ENCODE peak calls at places on chromosomes 4 and X, in nine cellular contexts. One of them, this sample, is unnamed.

GRCh38 chr4:26297219-26297618 is 23.6 kb upstream of the RBPJ start:
- DNase-seq in IMR-90: no peak
- DNase-seq in lower lobe of right lung: no peak
- DNase-seq in BE2C: no peak
- DNase-seq in WERI-Rb-1: no peak
- DNase-seq in GM20000: no peak
- DNase-seq in choroid plexus epithelial cell: no peak
- DNase-seq in GM12878: no peak
- DNase-seq in GM13976: no peak
- DNase-seq in this sample: no peak

GRCh38 chr4:151548708-151549107 is 139.7 kb downstream of the FHIP1A start:
- DNase-seq in GM13976: no peak
- DNase-seq in GM12878: no peak
- DNase-seq in GM20000: no peak
- DNase-seq in lower lobe of right lung: no peak
- DNase-seq in WERI-Rb-1: no peak
- DNase-seq in choroid plexus epithelial cell: no peak
- DNase-seq in IMR-90: no peak
- DNase-seq in BE2C: no peak
- DNase-seq in this sample: no peak

GRCh38 chrX:69031971-69032391 is 133.3 kb downstream of the PJA1 start:
- DNase-seq in BE2C: no peak
- DNase-seq in GM13976: no peak
- DNase-seq in lower lobe of right lung: no peak
- DNase-seq in WERI-Rb-1: no peak
- DNase-seq in IMR-90: peak
- DNase-seq in GM20000: no peak
- DNase-seq in choroid plexus epithelial cell: no peak
- DNase-seq in GM12878: no peak
- DNase-seq in this sample: no peak

GRCh38 chrX:7996414-7996813 is 69.2 kb upstream of the PNPLA4 start:
- DNase-seq in GM20000: peak
- DNase-seq in WERI-Rb-1: peak
- DNase-seq in lower lobe of right lung: no peak
- DNase-seq in choroid plexus epithelial cell: peak
- DNase-seq in IMR-90: peak
- DNase-seq in BE2C: peak
- DNase-seq in GM12878: no peak
- DNase-seq in GM13976: peak
- DNase-seq in this sample: no peak

GRCh38 chr4:35608205-35608604 is 636.1 kb downstream of the ARAP2 start:
- DNase-seq in GM20000: no peak
- DNase-seq in GM13976: no peak
- DNase-seq in BE2C: no peak
- DNase-seq in lower lobe of right lung: no peak
- DNase-seq in WERI-Rb-1: no peak
- DNase-seq in choroid plexus epithelial cell: no peak
- DNase-seq in GM12878: no peak
- DNase-seq in IMR-90: no peak
- DNase-seq in this sample: no peak

GRCh38 chrX:38941675-38942074 is 140.4 kb downstream of the MID1IP1 start:
- DNase-seq in choroid plexus epithelial cell: no peak
- DNase-seq in WERI-Rb-1: no peak
- DNase-seq in BE2C: no peak
- DNase-seq in lower lobe of right lung: no peak
- DNase-seq in IMR-90: peak
- DNase-seq in GM20000: no peak
- DNase-seq in GM12878: no peak
- DNase-seq in GM13976: no peak
- DNase-seq in this sample: no peak

GRCh38 chrX:123169247-123169901 is 14.7 kb upstream of the GRIA3 start:
- DNase-seq in IMR-90: no peak
- DNase-seq in choroid plexus epithelial cell: no peak
- DNase-seq in GM20000: no peak
- DNase-seq in GM12878: no peak
- DNase-seq in GM13976: no peak
- DNase-seq in lower lobe of right lung: no peak
- DNase-seq in WERI-Rb-1: no peak
- DNase-seq in BE2C: no peak
- DNase-seq in this sample: no peak

GRCh38 chr4:159010563-159011260 is 92.2 kb upstream of the RAPGEF2 start:
- DNase-seq in choroid plexus epithelial cell: peak
- DNase-seq in GM13976: no peak
- DNase-seq in lower lobe of right lung: peak
- DNase-seq in BE2C: no peak
- DNase-seq in IMR-90: peak
- DNase-seq in GM12878: no peak
- DNase-seq in GM20000: no peak
- DNase-seq in WERI-Rb-1: no peak
- DNase-seq in this sample: no peak

GRCh38 chrX:28847423-28847822 is 260.2 kb downstream of the IL1RAPL1 start:
- DNase-seq in IMR-90: peak
- DNase-seq in GM20000: no peak
- DNase-seq in BE2C: no peak
- DNase-seq in GM12878: no peak
- DNase-seq in choroid plexus epithelial cell: peak
- DNase-seq in lower lobe of right lung: no peak
- DNase-seq in WERI-Rb-1: no peak
- DNase-seq in GM13976: no peak
- DNase-seq in this sample: no peak

GRCh38 chr4:78056265-78057129 is 626 bp upstream of the FRAS1 start:
- DNase-seq in WERI-Rb-1: peak
- DNase-seq in GM20000: peak
- DNase-seq in IMR-90: peak
- DNase-seq in GM12878: no peak
- DNase-seq in GM13976: peak
- DNase-seq in BE2C: peak
- DNase-seq in lower lobe of right lung: peak
- DNase-seq in choroid plexus epithelial cell: peak
- DNase-seq in this sample: no peak

GRCh38 chrX:6292599-6292998 is 63.9 kb upstream of the NLGN4X start:
- DNase-seq in GM12878: no peak
- DNase-seq in GM20000: no peak
- DNase-seq in WERI-Rb-1: no peak
- DNase-seq in IMR-90: no peak
- DNase-seq in choroid plexus epithelial cell: no peak
- DNase-seq in BE2C: no peak
- DNase-seq in lower lobe of right lung: no peak
- DNase-seq in GM13976: no peak
- DNase-seq in this sample: no peak

GRCh38 chrX:51148848-51149247 is 183.8 kb upstream of the NUDT10 start:
- DNase-seq in GM13976: no peak
- DNase-seq in WERI-Rb-1: no peak
- DNase-seq in GM12878: no peak
- DNase-seq in lower lobe of right lung: no peak
- DNase-seq in GM20000: no peak
- DNase-seq in choroid plexus epithelial cell: no peak
- DNase-seq in BE2C: no peak
- DNase-seq in IMR-90: no peak
- DNase-seq in this sample: no peak

GRCh38 chrX:40103565-40104323 is 6.0 kb upstream of the BCOR start:
- DNase-seq in BE2C: no peak
- DNase-seq in GM12878: no peak
- DNase-seq in choroid plexus epithelial cell: no peak
- DNase-seq in lower lobe of right lung: no peak
- DNase-seq in GM20000: no peak
- DNase-seq in WERI-Rb-1: peak
- DNase-seq in GM13976: no peak
- DNase-seq in IMR-90: no peak
- DNase-seq in this sample: no peak

GRCh38 chr4:3849140-3849539 is 83.0 kb downstream of the ADRA2C start:
- DNase-seq in WERI-Rb-1: no peak
- DNase-seq in GM20000: no peak
- DNase-seq in choroid plexus epithelial cell: no peak
- DNase-seq in BE2C: no peak
- DNase-seq in IMR-90: no peak
- DNase-seq in GM12878: no peak
- DNase-seq in lower lobe of right lung: no peak
- DNase-seq in GM13976: no peak
- DNase-seq in this sample: no peak

DNA sequence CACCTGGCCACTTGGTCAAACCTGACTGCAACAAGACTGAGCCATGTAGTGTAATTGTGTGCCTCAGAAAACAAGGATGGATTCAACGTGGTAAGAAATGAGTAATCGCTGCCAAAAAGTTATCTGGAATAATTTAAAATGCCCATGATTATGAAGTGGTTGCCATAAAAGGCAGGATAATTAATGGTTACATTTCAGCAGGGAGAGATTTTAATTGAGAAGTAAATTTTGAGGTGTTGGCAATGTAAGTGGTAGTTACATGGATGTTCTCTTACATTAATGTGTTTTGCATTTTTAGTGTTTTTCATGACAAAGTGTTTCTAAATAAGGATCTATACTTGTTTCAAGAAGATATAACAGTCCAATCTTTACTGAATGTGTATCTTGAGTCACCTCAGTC is 15.7 kb downstream of the HAUS3 start:
- DNase-seq in GM13976: no peak
- DNase-seq in GM12878: no peak
- DNase-seq in GM20000: no peak
- DNase-seq in BE2C: no peak
- DNase-seq in lower lobe of right lung: no peak
- DNase-seq in WERI-Rb-1: no peak
- DNase-seq in choroid plexus epithelial cell: no peak
- DNase-seq in IMR-90: no peak
- DNase-seq in this sample: no peak
- TF ChIP-seq CTCF in GM13976: no peak
- TF ChIP-seq CTCF in GM12878: no peak
- TF ChIP-seq CTCF in GM20000: no peak
- TF ChIP-seq CTCF in BE2C: no peak
- TF ChIP-seq CTCF in lower lobe of right lung: no peak
- TF ChIP-seq CTCF in WERI-Rb-1: no peak
- TF ChIP-seq CTCF in choroid plexus epithelial cell: no peak
- TF ChIP-seq CTCF in IMR-90: no peak
- TF ChIP-seq CTCF in this sample: no peak

DNA sequence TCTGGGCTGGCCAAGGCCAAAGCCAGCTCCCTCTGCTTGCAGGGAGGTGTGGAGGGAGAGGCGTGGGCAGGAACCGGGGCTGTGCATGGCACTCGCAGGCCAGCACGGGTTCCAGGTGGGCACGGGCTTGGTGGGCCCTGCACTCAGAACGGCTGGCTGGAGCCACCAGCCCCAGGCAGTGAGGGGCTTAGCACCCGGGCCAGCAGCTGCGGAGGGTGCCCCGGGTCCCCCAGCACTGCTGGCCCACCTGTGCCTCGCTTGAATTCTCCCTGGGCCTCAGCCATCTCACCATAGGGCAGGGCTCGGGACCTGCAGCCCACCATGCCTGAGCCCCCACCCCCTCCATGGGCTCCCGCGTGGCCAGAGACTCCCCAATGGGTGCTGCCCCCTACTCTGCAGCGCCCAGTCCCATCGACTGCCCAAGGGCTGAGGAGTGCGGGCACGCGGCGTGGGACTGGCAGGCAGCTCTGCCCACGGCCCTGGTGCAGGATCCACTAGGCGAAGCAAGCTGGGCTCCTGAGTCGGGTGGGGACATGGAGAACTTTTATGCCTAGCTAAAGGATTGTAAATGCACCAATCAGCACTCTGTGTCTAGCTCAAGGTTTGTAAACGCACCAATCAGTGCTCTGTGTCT is 193.9 kb downstream of the LARP7 start:
- DNase-seq in GM12878: no peak
- DNase-seq in WERI-Rb-1: no peak
- DNase-seq in lower lobe of right lung: no peak
- DNase-seq in GM13976: no peak
- DNase-seq in GM20000: no peak
- DNase-seq in IMR-90: no peak
- DNase-seq in BE2C: no peak
- DNase-seq in choroid plexus epithelial cell: no peak
- DNase-seq in this sample: no peak
- TF ChIP-seq CTCF in GM12878: no peak
- TF ChIP-seq CTCF in WERI-Rb-1: no peak
- TF ChIP-seq CTCF in lower lobe of right lung: no peak
- TF ChIP-seq CTCF in GM13976: no peak
- TF ChIP-seq CTCF in GM20000: no peak
- TF ChIP-seq CTCF in IMR-90: no peak
- TF ChIP-seq CTCF in BE2C: no peak
- TF ChIP-seq CTCF in choroid plexus epithelial cell: no peak
- TF ChIP-seq CTCF in this sample: no peak

DNA sequence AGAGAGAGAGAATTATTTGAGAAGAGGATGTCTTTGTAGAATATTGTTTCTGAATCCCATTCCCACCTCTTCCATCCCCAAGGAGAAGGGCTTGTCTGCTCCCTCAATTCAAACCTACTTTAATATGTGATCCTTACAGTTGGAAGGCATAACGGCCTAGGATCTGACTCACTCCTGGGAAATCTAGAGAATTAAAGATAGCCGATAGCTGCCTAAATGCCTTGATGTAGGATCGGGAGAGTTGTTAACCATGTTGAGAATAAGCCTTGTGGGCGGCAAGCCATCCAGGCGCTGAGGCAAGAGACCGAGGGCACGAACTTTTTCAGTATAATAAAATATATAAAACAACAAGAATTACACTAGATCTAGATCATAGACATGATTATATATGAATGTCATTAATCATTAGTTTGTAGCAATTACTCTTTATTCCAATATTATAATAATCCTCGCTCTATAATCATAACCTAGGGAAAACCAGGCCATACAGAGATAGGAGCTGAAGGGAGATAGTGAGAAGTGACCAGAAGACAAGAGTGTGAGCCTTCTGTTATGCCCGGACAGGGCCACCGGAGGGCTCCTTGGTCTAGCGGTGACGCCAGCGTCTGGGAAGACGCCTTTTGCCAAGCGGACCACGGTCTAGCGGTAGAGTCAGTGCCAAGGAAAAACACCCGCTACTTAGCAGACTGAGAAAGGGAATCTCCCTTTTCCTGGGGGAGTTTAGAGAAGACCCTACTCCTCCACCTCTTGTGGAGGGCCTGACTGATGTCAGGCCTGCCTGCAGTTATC is 13.5 kb downstream of the EMCN start:
- DNase-seq in GM13976: no peak
- DNase-seq in GM20000: no peak
- DNase-seq in WERI-Rb-1: peak
- DNase-seq in BE2C: peak
- DNase-seq in GM12878: no peak
- DNase-seq in lower lobe of right lung: no peak
- DNase-seq in choroid plexus epithelial cell: peak
- DNase-seq in IMR-90: no peak
- DNase-seq in this sample: no peak
- TF ChIP-seq CTCF in GM13976: no peak
- TF ChIP-seq CTCF in GM20000: no peak
- TF ChIP-seq CTCF in WERI-Rb-1: peak
- TF ChIP-seq CTCF in BE2C: peak
- TF ChIP-seq CTCF in GM12878: no peak
- TF ChIP-seq CTCF in lower lobe of right lung: no peak
- TF ChIP-seq CTCF in choroid plexus epithelial cell: no peak
- TF ChIP-seq CTCF in IMR-90: no peak
- TF ChIP-seq CTCF in this sample: peak

DNA sequence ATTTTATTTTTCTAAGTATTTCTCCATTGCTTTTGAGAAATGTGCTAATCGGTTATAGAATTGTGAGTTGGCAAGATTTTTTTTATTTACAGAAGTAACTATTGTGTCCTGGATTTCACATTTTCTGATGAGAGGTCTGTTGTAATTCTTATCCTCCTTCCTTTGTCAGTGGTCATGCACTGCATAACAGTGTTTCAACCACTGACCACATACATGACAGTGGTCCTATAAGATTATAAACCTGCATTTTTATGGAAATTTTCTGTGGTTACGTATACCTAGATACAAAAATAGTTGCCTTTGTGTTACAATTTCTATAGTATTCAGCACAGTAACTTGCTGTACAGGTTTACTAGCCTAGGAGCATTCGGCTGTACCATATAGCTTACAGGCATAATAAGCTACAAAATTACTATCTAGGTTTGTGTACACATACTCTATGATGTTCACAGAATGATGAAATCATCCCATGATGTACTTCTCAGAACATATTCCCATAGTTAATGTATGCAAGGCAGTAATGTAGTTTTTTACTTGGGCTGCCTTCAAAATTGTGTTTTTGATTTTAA is 47.8 kb downstream of the APELA start:
- DNase-seq in BE2C: no peak
- DNase-seq in GM13976: no peak
- DNase-seq in IMR-90: no peak
- DNase-seq in GM12878: no peak
- DNase-seq in choroid plexus epithelial cell: no peak
- DNase-seq in GM20000: no peak
- DNase-seq in WERI-Rb-1: no peak
- DNase-seq in lower lobe of right lung: no peak
- DNase-seq in this sample: no peak
- TF ChIP-seq CTCF in BE2C: no peak
- TF ChIP-seq CTCF in GM13976: no peak
- TF ChIP-seq CTCF in IMR-90: no peak
- TF ChIP-seq CTCF in GM12878: no peak
- TF ChIP-seq CTCF in choroid plexus epithelial cell: no peak
- TF ChIP-seq CTCF in GM20000: no peak
- TF ChIP-seq CTCF in WERI-Rb-1: no peak
- TF ChIP-seq CTCF in lower lobe of right lung: no peak
- TF ChIP-seq CTCF in this sample: no peak

This sample was measured in chondrocyte.